ENCODE peak calls at places on chromosomes 11 and 22, in seven cellular contexts. J is esophagus squamous epithelium; H is HepG2; T is CD4-positive, alpha-beta T cell; W is heart right ventricle; D is tibial nerve; P is uterus. V is an unnamed sample. For H3K9me3 and H3K27me3, the result is how much of the 10 kb centered on the place peaks cover.

GRCh38 chr22:21791635-21792625 is 56.3 kb upstream of the YPEL1 start:
- DNase-seq in J (no peak), H (no peak), T (no peak), W (no peak), D (no peak), P (no peak), V (no peak)

GRCh38 chr22:21989049-21989448 is 6.5 kb upstream of the TOP3B start:
- DNase-seq in J (no peak), H (no peak), T (no peak), W (no peak), D (no peak), P (no peak), V (no peak)

GRCh38 chr22:23398701-23399366 is 181.3 kb downstream of the IGLL1 start:
- DNase-seq in J (no peak), H (no peak), T (no peak), W (no peak), D (no peak), P (no peak), V (peak)

GRCh38 chr11:67056640-67057409 is at the start of gene RHOD:
- DNase-seq in J (no peak), H (no peak), T (peak), W (no peak), D (no peak), P (peak), V (peak)

GRCh38 chr11:15969281-15969680 is 387.1 kb downstream of the SOX6 start:
- DNase-seq in J (no peak), H (peak), T (no peak), W (peak), D (peak), P (peak), V (no peak)

GRCh38 chr22:35517207-35517606 is 23.4 kb upstream of the RASD2 start:
- DNase-seq in J (no peak), H (no peak), T (no peak), W (no peak), D (no peak), P (no peak), V (no peak)

GRCh38 chr11:33709471-33709870 is 8.8 kb upstream of the C11orf91 start:
- DNase-seq in J (no peak), H (no peak), T (no peak), W (no peak), D (no peak), P (no peak), V (no peak)

GRCh38 chr11:129209891-129210830 is 18.0 kb upstream of the ARHGAP32 start:
- DNase-seq in J (no peak), H (no peak), T (no peak), W (no peak), D (no peak), P (no peak), V (no peak)

GRCh38 chr11:115996125-115996807 is 492.1 kb upstream of the CADM1 start:
- DNase-seq in J (no peak), H (no peak), T (no peak), W (no peak), D (no peak), P (no peak), V (no peak)

GRCh38 chr11:76152741-76153608 is 53.3 kb downstream of the WNT11 start:
- DNase-seq in J (no peak), H (no peak), T (no peak), W (no peak), D (no peak), P (no peak), V (no peak)

GRCh38 chr11:28089378-28089777 is 18.6 kb downstream of the KIF18A start:
- DNase-seq in J (no peak), H (no peak), T (no peak), W (no peak), D (no peak), P (no peak), V (no peak)

GRCh38 chr11:124865181-124865901 is at the start of gene ROBO3:
- DNase-seq in J (no peak), H (no peak), T (no peak), W (no peak), D (no peak), P (no peak), V (no peak)

GRCh38 chr11:31535479-31535878 is 25.9 kb downstream of the ELP4 start:
- DNase-seq in J (no peak), H (no peak), T (no peak), W (no peak), D (no peak), P (no peak), V (no peak)

GRCh38 chr22:48303360-48303725 is 1524.3 kb downstream of the BRD1 start:
- DNase-seq in J (no peak), H (no peak), T (no peak), W (no peak), D (no peak), P (no peak), V (no peak)
- H3K9me3 ChIP-seq in J (under half), H (under half), T (under half), W (under half), D (under half), P (under half), V (under half)

DNA sequence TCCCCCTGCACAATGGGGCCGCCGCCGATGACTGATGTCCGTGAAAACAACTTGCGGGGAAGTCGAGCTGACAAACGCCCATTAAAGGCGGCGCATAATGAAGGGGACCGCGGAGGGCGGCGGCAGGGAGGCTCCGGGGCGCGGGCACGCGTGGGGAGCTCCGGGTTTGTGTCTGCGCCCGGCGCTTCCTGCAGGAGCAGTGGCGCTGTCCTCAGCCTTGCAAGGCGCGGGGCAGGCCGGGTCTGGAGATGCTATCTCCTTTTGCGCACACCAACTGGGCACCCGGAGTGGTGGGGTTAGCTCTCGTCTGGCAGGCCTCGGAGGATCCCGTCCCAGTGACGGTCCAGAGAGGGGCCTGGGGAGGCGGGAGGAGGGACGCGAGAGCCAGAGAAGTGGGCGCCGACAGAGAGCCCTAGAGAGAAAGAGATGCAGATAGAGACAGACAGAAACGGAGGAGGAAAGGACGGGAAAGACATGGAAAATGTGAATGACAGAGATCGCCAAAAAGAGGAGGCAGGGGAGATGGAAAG is 390 bp upstream of the FGF3 start:
- DNase-seq in J (no peak), H (no peak), T (no peak), W (no peak), D (no peak), P (no peak), V (no peak)
- H3K27me3 ChIP-seq in J (under half), H (under half), T (under half), W (half or more), D (under half), P (under half), V (half or more)

DNA sequence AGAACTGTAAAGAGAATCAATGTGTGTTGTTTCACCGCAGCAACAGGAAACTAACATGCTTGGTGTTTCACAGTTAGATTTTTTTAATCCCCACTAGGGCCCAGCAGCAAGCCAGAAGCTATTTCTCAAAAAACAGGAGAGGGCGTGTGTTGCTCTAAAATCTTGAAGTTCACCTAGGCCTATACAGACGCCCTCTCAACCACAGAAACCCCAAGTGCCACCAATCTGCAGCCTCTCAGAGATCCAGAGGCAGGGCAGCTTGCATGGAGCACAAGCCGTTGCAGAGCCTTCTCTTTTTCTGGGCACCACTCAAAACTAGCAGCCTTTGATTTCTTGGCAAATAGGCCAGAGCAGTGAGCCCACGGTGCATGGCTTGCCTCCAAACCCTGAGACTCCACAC is 1423.2 kb downstream of the TBC1D22A start:
- DNase-seq in J (no peak), H (no peak), T (no peak), W (no peak), D (no peak), P (no peak), V (no peak)
- H3K9me3 ChIP-seq in J (under half), H (under half), T (under half), W (under half), D (under half), P (under half), V (under half)

DNA sequence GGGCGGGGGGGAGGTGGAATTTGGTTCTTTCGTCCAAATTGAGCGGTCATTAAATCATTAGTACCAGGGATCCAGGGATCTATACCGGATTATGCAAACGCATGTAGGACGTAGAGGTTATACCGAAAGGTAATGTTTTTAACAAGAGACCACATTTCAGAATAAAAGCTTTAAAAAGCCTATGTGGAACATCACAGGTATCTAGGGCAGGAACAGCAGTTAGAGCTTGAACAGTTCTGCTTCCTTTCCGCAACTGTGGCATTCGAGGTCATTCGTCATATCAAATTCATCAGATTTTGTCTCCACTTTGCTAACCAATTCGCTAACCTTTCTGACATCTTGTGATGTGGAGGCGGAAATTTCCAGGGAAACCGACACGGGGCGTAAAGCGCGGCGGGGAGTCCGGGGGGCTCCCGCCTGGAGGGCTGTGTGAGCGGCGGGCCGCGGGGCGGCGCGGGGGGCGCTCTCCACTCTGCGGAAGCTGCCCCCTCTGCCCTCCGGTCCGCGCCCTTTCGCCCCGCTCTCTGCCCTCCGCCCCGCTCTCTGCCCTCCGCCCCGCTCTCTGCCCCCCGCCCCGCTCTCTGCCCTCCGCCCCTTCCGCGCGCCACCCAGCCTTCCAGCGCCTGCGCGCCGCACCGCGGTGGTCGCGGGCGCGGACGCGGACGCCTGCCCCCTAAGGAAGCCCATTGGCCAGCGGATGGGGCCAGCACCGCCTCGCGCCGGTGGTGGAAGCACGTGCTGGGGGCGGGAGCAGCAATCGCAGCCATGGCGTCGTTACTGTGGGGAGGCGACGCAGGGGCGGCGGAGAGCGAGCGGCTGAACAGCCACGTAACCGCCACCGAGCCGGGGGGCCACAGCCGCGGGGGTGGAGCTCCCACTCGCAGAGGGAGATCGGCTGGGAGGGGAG is at the start of gene DDX25:
- DNase-seq in J (no peak), H (no peak), T (no peak), W (no peak), D (no peak), P (no peak), V (no peak)
- H3K27me3 ChIP-seq in J (under half), H (under half), T (under half), W (under half), D (under half), P (under half), V (under half)

GRCh38 chr11:23494981-23495380 is 634.7 kb upstream of the CCDC179 start:
- DNase-seq in J (no peak), H (no peak), T (no peak), W (no peak), D (no peak), P (no peak), V (no peak)
- H3K9me3 ChIP-seq in J (under half), H (under half), T (under half), W (under half), D (under half), P (under half), V (under half)

V was measured in lower lobe of right lung.